ENCODE peak calls at places on chromosomes 13 and 19, in four cellular contexts. Q is right cardiac atrium, Y is activated gamma-delta T cell treated with Interleukin-2 at 50 U/mL for 16 hours, S is NCI-H460. B is an unnamed sample.

GRCh38 chr19:21197589-21198295 is 55.9 kb downstream of the ZNF431 start:
- DNase-seq in Q (no peak), Y (no peak), S (no peak), B (no peak)

GRCh38 chr19:13072206-13072898 is 30.3 kb downstream of the LYL1 start:
- DNase-seq in Q (no peak), Y (no peak), S (no peak), B (no peak)

GRCh38 chr13:39765801-39766463 is 110.5 kb downstream of the COG6 start:
- DNase-seq in Q (peak), Y (no peak), S (no peak), B (no peak)

GRCh38 chr19:19539738-19540703 is 2.0 kb downstream of the CILP2 start:
- DNase-seq in Q (peak), Y (peak), S (no peak), B (peak)

GRCh38 chr13:114298866-114299265 is 15.4 kb upstream of the CHAMP1 start:
- DNase-seq in Q (no peak), Y (no peak), S (no peak), B (no peak)

GRCh38 chr13:22451345-22451744 is 729.4 kb upstream of the SGCG start:
- DNase-seq in Q (peak), Y (no peak), S (no peak), B (no peak)

GRCh38 chr13:62375653-62376052 is 960.0 kb upstream of the PCDH20 start:
- DNase-seq in Q (no peak), Y (no peak), S (no peak), B (no peak)

GRCh38 chr13:90968510-90968909 is 379.0 kb upstream of the MIR17HG start:
- DNase-seq in Q (no peak), Y (no peak), S (peak), B (no peak)

GRCh38 chr19:53871448-53871847 is 3.8 kb downstream of the MYADM start:
- DNase-seq in Q (no peak), Y (no peak), S (no peak), B (no peak)

GRCh38 chr13:95710313-95710712 is 33.4 kb downstream of the DNAJC3 start:
- DNase-seq in Q (no peak), Y (no peak), S (no peak), B (no peak)

GRCh38 chr13:75217949-75218348 is 264.0 kb downstream of the TBC1D4 start:
- DNase-seq in Q (no peak), Y (no peak), S (no peak), B (no peak)

GRCh38 chr19:18672606-18673337 is 10.7 kb upstream of the CRTC1 start:
- DNase-seq in Q (peak), Y (no peak), S (no peak), B (no peak)

GRCh38 chr13:30192320-30193093 is 114.8 kb downstream of the KATNAL1 start:
- DNase-seq in Q (no peak), Y (no peak), S (no peak), B (no peak)

GRCh38 chr19:39997595-39998216 is 846 bp downstream of the ZNF546 start:
- DNase-seq in Q (no peak), Y (no peak), S (no peak), B (no peak)

GRCh38 chr13:111530137-111530536 is 209.7 kb downstream of the TEX29 start:
- DNase-seq in Q (no peak), Y (no peak), S (no peak), B (no peak)

GRCh38 chr13:41122838-41123237 is 9.8 kb downstream of the KBTBD6 start:
- DNase-seq in Q (no peak), Y (no peak), S (no peak), B (no peak)

GRCh38 chr13:41074523-41074922 is 13.2 kb downstream of the WBP4 start:
- DNase-seq in Q (no peak), Y (no peak), S (no peak), B (no peak)

GRCh38 chr13:51539887-51540286 is 44.4 kb upstream of the WDFY2 start:
- DNase-seq in Q (no peak), Y (no peak), S (no peak), B (no peak)

GRCh38 chr19:7360393-7360984 is 11.8 kb downstream of the ARHGEF18 start:
- DNase-seq in Q (no peak), Y (no peak), S (no peak), B (no peak)

GRCh38 chr19:40141546-40141945 is 49.7 kb upstream of the MAP3K10 start:
- DNase-seq in Q (no peak), Y (no peak), S (no peak), B (no peak)

GRCh38 chr19:1768248-1768647 is 14.9 kb downstream of the ONECUT3 start:
- DNase-seq in Q (no peak), Y (no peak), S (no peak), B (no peak)

GRCh38 chr19:45273532-45273877 is 22.4 kb downstream of the MARK4 start:
- DNase-seq in Q (no peak), Y (no peak), S (no peak), B (no peak)

GRCh38 chr19:14369399-14370168 is 11.7 kb upstream of the ADGRE5 start:
- DNase-seq in Q (peak), Y (peak), S (no peak), B (peak)

GRCh38 chr13:19056355-19056880 is 125.2 kb downstream of the TUBA3C start:
- DNase-seq in Q (no peak), Y (no peak), S (no peak), B (no peak)

GRCh38 chr19:10968527-10969081 is 7.8 kb downstream of the SMARCA4 start:
- DNase-seq in Q (peak), Y (no peak), S (no peak), B (no peak)

GRCh38 chr13:72458701-72459100 is 268.7 kb downstream of the MZT1 start:
- DNase-seq in Q (no peak), Y (no peak), S (no peak), B (no peak)

GRCh38 chr19:15248648-15249559 is 16.7 kb upstream of the EPHX3 start:
- DNase-seq in Q (peak), Y (no peak), S (peak), B (no peak)

B was measured in immature natural killer cell.